ENCODE peak calls at places on chromosomes 7 and 10, in five cellular contexts. M, T, Z, F and L are unnamed samples. For H3K4me1, the result is how much of the 10 kb centered on the place peaks cover.

GRCh38 chr7:26237035-26237807 is 35.7 kb downstream of the CBX3 start:
- DNase-seq in M (no peak), T (no peak), Z (no peak), F (no peak), L (no peak)

GRCh38 chr10:132829403-132829802 is 43.5 kb upstream of the NKX6-2 start:
- DNase-seq in M (no peak), T (no peak), Z (no peak), F (peak), L (no peak)

GRCh38 chr7:106345421-106346166 is 60.8 kb upstream of the NAMPT start:
- DNase-seq in M (no peak), T (no peak), Z (no peak), F (no peak), L (no peak)

GRCh38 chr7:30349170-30349569 is 64.8 kb downstream of the ZNRF2 start:
- DNase-seq in M (no peak), T (no peak), Z (peak), F (no peak), L (no peak)

GRCh38 chr10:80555415-80555814 is 17.7 kb downstream of the SH2D4B start:
- DNase-seq in M (no peak), T (no peak), Z (no peak), F (no peak), L (no peak)

GRCh38 chr10:13716161-13717071 is 129.7 kb downstream of the PRPF18 start:
- DNase-seq in M (no peak), T (no peak), Z (no peak), F (peak), L (no peak)

GRCh38 chr10:96366508-96366907 is 7.7 kb upstream of the OPALIN start:
- DNase-seq in M (no peak), T (no peak), Z (no peak), F (no peak), L (no peak)

GRCh38 chr10:116880716-116881440 is 31.6 kb downstream of the ENO4 start:
- DNase-seq in M (no peak), T (peak), Z (no peak), F (no peak), L (no peak)

GRCh38 chr10:70433581-70434280 is 7.8 kb downstream of the NODAL start:
- DNase-seq in M (no peak), T (no peak), Z (no peak), F (peak), L (no peak)

GRCh38 chr7:103637080-103637479 is 191.1 kb upstream of the SLC26A5 start:
- DNase-seq in M (no peak), T (no peak), Z (no peak), F (peak), L (no peak)

GRCh38 chr7:45679516-45679915 is 105.3 kb downstream of the ADCY1 start:
- DNase-seq in M (no peak), T (no peak), Z (no peak), F (no peak), L (no peak)

DNA sequence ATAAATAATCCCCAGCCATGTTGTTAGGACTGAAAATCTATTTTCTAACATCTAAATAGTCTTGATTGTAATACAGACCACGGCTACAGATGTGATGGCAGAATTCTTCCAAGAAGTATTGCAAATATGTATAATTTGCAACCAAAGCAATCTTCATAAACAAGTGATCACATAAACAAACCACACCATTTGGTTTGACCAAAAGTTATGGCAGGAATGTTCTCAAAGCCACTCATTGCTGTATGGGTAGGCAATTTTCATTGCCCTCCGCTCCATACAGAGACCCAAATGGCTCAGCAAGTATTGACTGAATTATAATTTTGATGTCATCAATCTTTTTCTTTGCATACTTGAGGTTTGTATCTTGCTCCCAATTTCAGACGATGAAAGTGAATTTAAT is 19.0 kb upstream of the RHOBTB1 start:
- DNase-seq in M (no peak), T (no peak), Z (no peak), F (no peak), L (no peak)
- H3K27ac ChIP-seq in M (no peak), T (no peak), Z (peak), F (peak), L (no peak)

DNA sequence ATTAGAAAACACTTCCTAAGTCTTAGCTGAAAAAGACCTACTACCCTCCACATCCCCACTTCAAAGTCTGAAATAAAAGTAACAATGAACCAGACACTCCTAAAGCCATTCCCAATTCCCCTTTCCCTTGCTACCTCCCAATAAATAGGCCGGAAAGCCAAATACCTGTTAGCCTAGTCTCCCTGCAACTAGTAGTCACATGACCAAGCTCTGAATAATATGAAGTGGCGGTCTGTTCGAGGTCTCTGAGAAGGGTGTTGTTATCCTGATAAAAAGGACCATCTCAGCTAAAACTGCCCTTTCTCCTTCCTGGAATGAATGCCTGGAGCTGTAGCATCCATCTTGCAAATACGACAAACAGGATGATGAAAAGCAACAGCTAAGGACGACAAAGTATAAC is 6.1 kb downstream of the KIF5B start:
- DNase-seq in M (no peak), T (no peak), Z (peak), F (no peak), L (no peak)
- H3K4me1 ChIP-seq in M (under half), T (under half), Z (under half), F (under half), L (half or more)

GRCh38 chr7:133916621-133917020 is 210.5 kb upstream of the LRGUK start:
- DNase-seq in M (no peak), T (no peak), Z (no peak), F (no peak), L (no peak)
- H3K27ac ChIP-seq in M (no peak), T (no peak), Z (no peak), F (no peak), L (no peak)

GRCh38 chr10:49552277-49552676 is 13.4 kb upstream of the ERCC6 start:
- DNase-seq in M (no peak), T (no peak), Z (peak), F (peak), L (no peak)
- H3K4me1 ChIP-seq in M (under half), T (under half), Z (under half), F (under half), L (under half)

DNA sequence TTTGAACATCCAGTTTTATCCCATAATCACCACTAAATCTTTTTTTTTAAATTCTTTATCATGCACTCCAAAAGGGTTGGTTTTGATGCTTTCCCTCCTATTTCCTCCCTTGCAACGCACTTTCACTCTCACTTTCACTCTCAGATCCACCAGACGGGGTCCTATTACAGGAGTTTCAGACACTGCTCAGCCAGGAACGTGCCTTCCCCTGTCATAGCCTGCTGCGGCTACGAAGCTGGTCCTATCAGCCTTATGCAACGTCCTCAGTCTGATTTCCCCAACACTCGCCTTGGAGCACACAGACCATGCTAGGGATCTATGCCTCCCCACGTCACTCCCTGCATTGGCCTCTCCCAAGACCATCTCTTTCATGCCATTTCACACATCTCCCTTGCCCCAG is 23.4 kb downstream of the ZPBP start:
- DNase-seq in M (no peak), T (no peak), Z (no peak), F (no peak), L (no peak)
- H3K27ac ChIP-seq in M (no peak), T (no peak), Z (peak), F (no peak), L (no peak)

DNA sequence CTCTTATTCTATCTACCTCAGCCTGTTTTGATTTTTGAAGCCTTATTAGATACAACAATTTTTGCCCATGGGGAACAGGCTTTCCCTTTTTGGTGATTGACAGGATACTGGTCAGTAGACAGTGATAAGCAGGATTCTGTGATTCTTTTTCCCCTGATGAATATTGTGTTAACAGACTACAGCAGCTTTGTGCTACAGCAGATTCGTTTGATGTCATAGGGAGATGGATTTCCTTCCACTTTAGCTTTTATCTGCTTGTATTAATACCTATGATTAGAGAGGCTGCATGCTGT is 131.2 kb downstream of the SND1 start:
- DNase-seq in M (no peak), T (no peak), Z (no peak), F (no peak), L (no peak)
- H3K4me1 ChIP-seq in M (under half), T (under half), Z (under half), F (under half), L (under half)

GRCh38 chr7:21587139-21587773 is 44.4 kb downstream of the DNAH11 start:
- DNase-seq in M (peak), T (no peak), Z (no peak), F (no peak), L (no peak)
- H3K27ac ChIP-seq in M (no peak), T (no peak), Z (peak), F (no peak), L (no peak)

DNA sequence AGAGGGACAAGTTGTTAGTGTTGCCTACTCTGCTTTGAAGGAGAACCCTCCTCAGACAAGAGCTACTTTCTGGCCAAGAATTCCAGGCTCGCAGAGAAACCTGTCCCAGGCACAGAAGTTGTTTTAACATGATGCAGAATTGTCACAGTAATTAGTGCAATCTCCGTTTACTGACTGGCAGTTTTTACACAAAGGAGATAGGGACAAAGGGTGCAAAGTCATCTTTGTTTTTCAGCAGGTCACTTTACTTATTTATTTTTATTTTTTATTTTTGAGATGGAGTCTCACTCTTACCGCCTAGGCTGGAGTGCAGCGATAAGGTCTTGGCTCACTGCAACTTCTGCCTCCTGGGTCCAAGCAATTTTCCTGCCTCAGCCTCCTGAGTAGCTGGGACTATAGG is 12.3 kb downstream of the TCF7L2 start:
- DNase-seq in M (no peak), T (no peak), Z (no peak), F (no peak), L (no peak)
- H3K4me1 ChIP-seq in M (half or more), T (half or more), Z (half or more), F (half or more), L (under half)

DNA sequence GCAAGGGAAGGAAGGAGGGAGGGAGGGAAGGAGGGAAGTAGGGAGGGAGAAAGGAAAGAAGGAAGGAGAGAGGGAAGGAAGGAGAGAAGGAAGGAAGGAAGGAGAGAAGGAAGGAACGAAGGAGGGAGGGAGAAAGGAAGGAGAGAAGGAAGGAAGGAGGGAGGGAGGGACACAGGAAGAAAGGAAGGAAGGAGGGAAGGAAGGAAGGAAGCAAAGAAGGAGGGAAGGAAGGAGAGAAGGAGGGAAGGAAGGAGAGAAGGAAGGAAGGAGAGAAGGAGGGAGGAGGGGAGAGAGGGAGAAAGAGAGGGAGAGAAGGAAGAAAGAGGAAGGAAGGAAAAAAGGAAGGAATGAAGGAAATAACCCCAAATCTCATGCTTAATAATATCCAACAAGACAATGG is 630.6 kb downstream of the GRID1 start:
- DNase-seq in M (no peak), T (no peak), Z (no peak), F (no peak), L (no peak)
- H3K27ac ChIP-seq in M (no peak), T (no peak), Z (no peak), F (no peak), L (no peak)